ENCODE peak calls at places on chromosomes 13 and 19, in nine cellular contexts. One of them, this sample, is unnamed.

GRCh38 chr19:48685583-48685982 is 10.2 kb upstream of the FUT2 start:
- DNase-seq in CD8-positive, alpha-beta T cell: no peak
- DNase-seq in T1000: no peak
- DNase-seq in HCT116: no peak
- DNase-seq in T-helper 1 cell: no peak
- DNase-seq in kidney tubule cell: peak
- DNase-seq in stimulated activated CD4-positive, alpha-beta T cell treated with anti-CD3 and anti-CD28 coated beads, Interleukin-2, amount 100 ng/mL, for 24 hours: no peak
- DNase-seq in BE2C: no peak
- DNase-seq in colonic mucosa: no peak
- DNase-seq in this sample: no peak

GRCh38 chr13:57824121-57824520 is 192.6 kb downstream of the PCDH17 start:
- DNase-seq in CD8-positive, alpha-beta T cell: no peak
- DNase-seq in T1000: no peak
- DNase-seq in HCT116: no peak
- DNase-seq in T-helper 1 cell: no peak
- DNase-seq in kidney tubule cell: no peak
- DNase-seq in stimulated activated CD4-positive, alpha-beta T cell treated with anti-CD3 and anti-CD28 coated beads, Interleukin-2, amount 100 ng/mL, for 24 hours: no peak
- DNase-seq in BE2C: no peak
- DNase-seq in colonic mucosa: no peak
- DNase-seq in this sample: no peak

GRCh38 chr19:39297931-39298634 is 1.9 kb downstream of the IFNL1 start:
- DNase-seq in CD8-positive, alpha-beta T cell: peak
- DNase-seq in T1000: no peak
- DNase-seq in HCT116: no peak
- DNase-seq in T-helper 1 cell: peak
- DNase-seq in kidney tubule cell: no peak
- DNase-seq in stimulated activated CD4-positive, alpha-beta T cell treated with anti-CD3 and anti-CD28 coated beads, Interleukin-2, amount 100 ng/mL, for 24 hours: peak
- DNase-seq in BE2C: no peak
- DNase-seq in colonic mucosa: no peak
- DNase-seq in this sample: peak

GRCh38 chr19:40279761-40280607 is 5.2 kb downstream of the AKT2 start:
- DNase-seq in CD8-positive, alpha-beta T cell: peak
- DNase-seq in T1000: no peak
- DNase-seq in HCT116: no peak
- DNase-seq in T-helper 1 cell: no peak
- DNase-seq in kidney tubule cell: peak
- DNase-seq in stimulated activated CD4-positive, alpha-beta T cell treated with anti-CD3 and anti-CD28 coated beads, Interleukin-2, amount 100 ng/mL, for 24 hours: no peak
- DNase-seq in BE2C: no peak
- DNase-seq in colonic mucosa: no peak
- DNase-seq in this sample: no peak

GRCh38 chr19:39709026-39709872 is 5.0 kb downstream of the LGALS14 start:
- DNase-seq in CD8-positive, alpha-beta T cell: no peak
- DNase-seq in T1000: no peak
- DNase-seq in HCT116: no peak
- DNase-seq in T-helper 1 cell: no peak
- DNase-seq in kidney tubule cell: peak
- DNase-seq in stimulated activated CD4-positive, alpha-beta T cell treated with anti-CD3 and anti-CD28 coated beads, Interleukin-2, amount 100 ng/mL, for 24 hours: no peak
- DNase-seq in BE2C: no peak
- DNase-seq in colonic mucosa: no peak
- DNase-seq in this sample: no peak

GRCh38 chr19:36214388-36215275 is at the start of the genes ZNF146 and ZNF565:
- DNase-seq in CD8-positive, alpha-beta T cell: peak
- DNase-seq in T1000: peak
- DNase-seq in HCT116: peak
- DNase-seq in T-helper 1 cell: peak
- DNase-seq in kidney tubule cell: peak
- DNase-seq in stimulated activated CD4-positive, alpha-beta T cell treated with anti-CD3 and anti-CD28 coated beads, Interleukin-2, amount 100 ng/mL, for 24 hours: peak
- DNase-seq in BE2C: peak
- DNase-seq in colonic mucosa: peak
- DNase-seq in this sample: peak

GRCh38 chr13:30744056-30744684 is 8.8 kb downstream of the ALOX5AP start:
- DNase-seq in CD8-positive, alpha-beta T cell: peak
- DNase-seq in T1000: no peak
- DNase-seq in HCT116: peak
- DNase-seq in T-helper 1 cell: peak
- DNase-seq in kidney tubule cell: peak
- DNase-seq in stimulated activated CD4-positive, alpha-beta T cell treated with anti-CD3 and anti-CD28 coated beads, Interleukin-2, amount 100 ng/mL, for 24 hours: peak
- DNase-seq in BE2C: no peak
- DNase-seq in colonic mucosa: peak
- DNase-seq in this sample: peak

GRCh38 chr19:56619131-56619530 is 23.8 kb upstream of the SMIM17 start:
- DNase-seq in CD8-positive, alpha-beta T cell: no peak
- DNase-seq in T1000: no peak
- DNase-seq in HCT116: no peak
- DNase-seq in T-helper 1 cell: no peak
- DNase-seq in kidney tubule cell: no peak
- DNase-seq in stimulated activated CD4-positive, alpha-beta T cell treated with anti-CD3 and anti-CD28 coated beads, Interleukin-2, amount 100 ng/mL, for 24 hours: no peak
- DNase-seq in BE2C: no peak
- DNase-seq in colonic mucosa: no peak
- DNase-seq in this sample: no peak

GRCh38 chr19:38409631-38410133 is 6.8 kb downstream of the FAM98C start:
- DNase-seq in CD8-positive, alpha-beta T cell: no peak
- DNase-seq in T1000: no peak
- DNase-seq in HCT116: no peak
- DNase-seq in T-helper 1 cell: no peak
- DNase-seq in kidney tubule cell: peak
- DNase-seq in stimulated activated CD4-positive, alpha-beta T cell treated with anti-CD3 and anti-CD28 coated beads, Interleukin-2, amount 100 ng/mL, for 24 hours: no peak
- DNase-seq in BE2C: no peak
- DNase-seq in colonic mucosa: no peak
- DNase-seq in this sample: no peak

GRCh38 chr19:47848871-47849473 is 10.1 kb upstream of the TPRX2 start:
- DNase-seq in CD8-positive, alpha-beta T cell: no peak
- DNase-seq in T1000: no peak
- DNase-seq in HCT116: peak
- DNase-seq in T-helper 1 cell: peak
- DNase-seq in kidney tubule cell: no peak
- DNase-seq in stimulated activated CD4-positive, alpha-beta T cell treated with anti-CD3 and anti-CD28 coated beads, Interleukin-2, amount 100 ng/mL, for 24 hours: peak
- DNase-seq in BE2C: no peak
- DNase-seq in colonic mucosa: peak
- DNase-seq in this sample: no peak

GRCh38 chr13:39455534-39456175 is 147.3 kb downstream of the LHFPL6 start:
- DNase-seq in CD8-positive, alpha-beta T cell: no peak
- DNase-seq in T1000: no peak
- DNase-seq in HCT116: no peak
- DNase-seq in T-helper 1 cell: no peak
- DNase-seq in kidney tubule cell: no peak
- DNase-seq in stimulated activated CD4-positive, alpha-beta T cell treated with anti-CD3 and anti-CD28 coated beads, Interleukin-2, amount 100 ng/mL, for 24 hours: no peak
- DNase-seq in BE2C: no peak
- DNase-seq in colonic mucosa: no peak
- DNase-seq in this sample: no peak

GRCh38 chr19:13977803-13978202 is 25.5 kb downstream of the DCAF15 start:
- DNase-seq in CD8-positive, alpha-beta T cell: no peak
- DNase-seq in T1000: no peak
- DNase-seq in HCT116: no peak
- DNase-seq in T-helper 1 cell: no peak
- DNase-seq in kidney tubule cell: no peak
- DNase-seq in stimulated activated CD4-positive, alpha-beta T cell treated with anti-CD3 and anti-CD28 coated beads, Interleukin-2, amount 100 ng/mL, for 24 hours: no peak
- DNase-seq in BE2C: no peak
- DNase-seq in colonic mucosa: no peak
- DNase-seq in this sample: no peak

GRCh38 chr19:55189424-55189823 is 9.3 kb upstream of the SYT5 start:
- DNase-seq in CD8-positive, alpha-beta T cell: no peak
- DNase-seq in T1000: peak
- DNase-seq in HCT116: peak
- DNase-seq in T-helper 1 cell: no peak
- DNase-seq in kidney tubule cell: peak
- DNase-seq in stimulated activated CD4-positive, alpha-beta T cell treated with anti-CD3 and anti-CD28 coated beads, Interleukin-2, amount 100 ng/mL, for 24 hours: no peak
- DNase-seq in BE2C: peak
- DNase-seq in colonic mucosa: no peak
- DNase-seq in this sample: no peak

GRCh38 chr13:44768775-44769578 is 192.8 kb upstream of the TSC22D1 start:
- DNase-seq in CD8-positive, alpha-beta T cell: no peak
- DNase-seq in T1000: no peak
- DNase-seq in HCT116: no peak
- DNase-seq in T-helper 1 cell: no peak
- DNase-seq in kidney tubule cell: peak
- DNase-seq in stimulated activated CD4-positive, alpha-beta T cell treated with anti-CD3 and anti-CD28 coated beads, Interleukin-2, amount 100 ng/mL, for 24 hours: peak
- DNase-seq in BE2C: no peak
- DNase-seq in colonic mucosa: no peak
- DNase-seq in this sample: no peak

GRCh38 chr19:5907216-5907615 is 2.5 kb downstream of the VMAC start:
- DNase-seq in CD8-positive, alpha-beta T cell: no peak
- DNase-seq in T1000: no peak
- DNase-seq in HCT116: no peak
- DNase-seq in T-helper 1 cell: no peak
- DNase-seq in kidney tubule cell: no peak
- DNase-seq in stimulated activated CD4-positive, alpha-beta T cell treated with anti-CD3 and anti-CD28 coated beads, Interleukin-2, amount 100 ng/mL, for 24 hours: peak
- DNase-seq in BE2C: no peak
- DNase-seq in colonic mucosa: no peak
- DNase-seq in this sample: no peak

GRCh38 chr13:40340368-40341085 is 325.9 kb downstream of the FOXO1 start:
- DNase-seq in CD8-positive, alpha-beta T cell: no peak
- DNase-seq in T1000: no peak
- DNase-seq in HCT116: no peak
- DNase-seq in T-helper 1 cell: no peak
- DNase-seq in kidney tubule cell: no peak
- DNase-seq in stimulated activated CD4-positive, alpha-beta T cell treated with anti-CD3 and anti-CD28 coated beads, Interleukin-2, amount 100 ng/mL, for 24 hours: no peak
- DNase-seq in BE2C: no peak
- DNase-seq in colonic mucosa: no peak
- DNase-seq in this sample: no peak

GRCh38 chr13:36758345-36758744 is 60.7 kb upstream of the RFXAP start:
- DNase-seq in CD8-positive, alpha-beta T cell: no peak
- DNase-seq in T1000: no peak
- DNase-seq in HCT116: no peak
- DNase-seq in T-helper 1 cell: no peak
- DNase-seq in kidney tubule cell: no peak
- DNase-seq in stimulated activated CD4-positive, alpha-beta T cell treated with anti-CD3 and anti-CD28 coated beads, Interleukin-2, amount 100 ng/mL, for 24 hours: no peak
- DNase-seq in BE2C: peak
- DNase-seq in colonic mucosa: peak
- DNase-seq in this sample: no peak

GRCh38 chr19:46471116-46471733 is at the start of gene PNMA8A:
- DNase-seq in CD8-positive, alpha-beta T cell: no peak
- DNase-seq in T1000: no peak
- DNase-seq in HCT116: no peak
- DNase-seq in T-helper 1 cell: no peak
- DNase-seq in kidney tubule cell: peak
- DNase-seq in stimulated activated CD4-positive, alpha-beta T cell treated with anti-CD3 and anti-CD28 coated beads, Interleukin-2, amount 100 ng/mL, for 24 hours: no peak
- DNase-seq in BE2C: peak
- DNase-seq in colonic mucosa: no peak
- DNase-seq in this sample: no peak

GRCh38 chr13:110055089-110055488 is 251.9 kb downstream of the COL4A1 start:
- DNase-seq in CD8-positive, alpha-beta T cell: no peak
- DNase-seq in T1000: no peak
- DNase-seq in HCT116: no peak
- DNase-seq in T-helper 1 cell: no peak
- DNase-seq in kidney tubule cell: peak
- DNase-seq in stimulated activated CD4-positive, alpha-beta T cell treated with anti-CD3 and anti-CD28 coated beads, Interleukin-2, amount 100 ng/mL, for 24 hours: no peak
- DNase-seq in BE2C: no peak
- DNase-seq in colonic mucosa: no peak
- DNase-seq in this sample: no peak

This sample was measured in T-helper 17 cell.